ENCODE peak calls at places on chromosomes 13 and 19, in six cellular contexts. O is testis, H is A549, U is cardiac muscle cell, A is GM23248, L is breast epithelium. V is an unnamed sample. For H3K4me1, the result is how much of the 10 kb centered on the place peaks cover.

GRCh38 chr13:31964168-31964567 is 67.4 kb upstream of the FRY start:
- DNase-seq in L (no peak), U (no peak), O (no peak), A (no peak), H (no peak), V (no peak)

GRCh38 chr13:23598371-23598770 is 28.2 kb downstream of the TNFRSF19 start:
- DNase-seq in H (no peak), O (no peak), U (no peak), L (no peak), A (peak), V (no peak)

GRCh38 chr13:66765559-66765958 is 464.6 kb downstream of the PCDH9 start:
- DNase-seq in H (no peak), L (no peak), A (no peak), O (no peak), U (no peak), V (no peak)

GRCh38 chr13:80338781-80339577 is 1.9 kb downstream of the SPRY2 start:
- DNase-seq in O (peak), U (peak), A (peak), H (no peak), L (peak), V (peak)

GRCh38 chr13:67932991-67933390 is 702.9 kb upstream of the PCDH9 start:
- DNase-seq in L (no peak), O (no peak), A (no peak), U (no peak), H (no peak), V (no peak)

GRCh38 chr19:56272448-56272847 is at the start of gene EDDM13:
- DNase-seq in U (no peak), A (no peak), H (no peak), O (no peak), L (no peak), V (no peak)

GRCh38 chr13:49421391-49421790 is 22.5 kb downstream of the CAB39L start:
- DNase-seq in H (no peak), O (peak), U (peak), A (no peak), L (no peak), V (no peak)

GRCh38 chr19:12156254-12157058 is at the start of gene ZNF625:
- DNase-seq in L (peak), H (no peak), A (peak), O (peak), U (peak), V (peak)

GRCh38 chr19:16117594-16118033 is 5.9 kb downstream of the RAB8A start:
- DNase-seq in A (no peak), U (no peak), L (no peak), H (no peak), O (no peak), V (no peak)

GRCh38 chr19:36420961-36421748 is 2.7 kb upstream of the ZFP82 start:
- DNase-seq in L (no peak), O (peak), H (no peak), A (peak), U (peak), V (no peak)

GRCh38 chr13:108957369-108958012 is 328.1 kb downstream of the MYO16 start:
- DNase-seq in H (peak), U (no peak), L (no peak), O (no peak), A (peak), V (no peak)

DNA sequence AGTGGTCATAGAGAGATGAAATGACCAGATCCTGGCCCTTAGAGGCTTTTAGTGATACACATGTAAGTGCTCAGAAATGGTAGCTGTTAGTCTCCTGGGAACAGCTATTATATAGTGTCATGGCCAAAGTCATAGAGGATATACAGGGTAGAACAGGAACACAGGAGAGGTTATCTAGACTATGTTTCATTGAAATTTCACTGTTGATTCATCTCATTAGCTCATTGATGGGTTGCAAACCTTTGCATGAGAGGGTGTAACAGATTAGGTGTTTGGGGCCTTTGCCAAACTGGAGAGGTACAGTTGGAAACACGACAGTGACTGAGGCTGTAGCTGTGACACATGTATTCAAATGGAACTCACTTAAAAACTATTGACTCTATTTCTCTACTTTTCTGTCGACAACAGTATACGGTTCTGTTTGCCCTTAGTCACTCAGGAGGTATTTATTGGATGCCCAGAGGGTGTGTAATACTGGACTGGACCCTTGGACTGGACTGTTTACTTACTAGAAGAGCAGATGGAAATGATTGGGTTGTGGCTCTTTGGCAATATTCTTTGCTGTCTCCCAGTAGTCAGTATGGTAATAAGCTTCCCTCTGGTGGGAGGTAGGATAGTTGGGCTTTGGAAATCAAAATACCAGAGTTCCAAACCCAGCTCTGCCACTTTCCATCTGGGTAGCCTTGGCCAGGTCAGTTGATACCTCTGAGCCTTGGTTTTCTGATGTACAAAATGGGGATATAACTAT is 29.8 kb downstream of the ARHGAP35 start:
- DNase-seq in U (no peak), L (no peak), O (no peak), A (peak), H (peak), V (no peak)
- H3K27ac ChIP-seq in U (peak), L (peak), O (no peak), A (peak), H (peak), V (no peak)

GRCh38 chr19:13839938-13840750 is 36.8 kb upstream of the NANOS3 start:
- DNase-seq in L (peak), U (no peak), H (no peak), O (no peak), A (peak), V (peak)
- H3K4me1 ChIP-seq in L (under half), U (under half), H (half or more), O (under half), A (under half), V (half or more)

DNA sequence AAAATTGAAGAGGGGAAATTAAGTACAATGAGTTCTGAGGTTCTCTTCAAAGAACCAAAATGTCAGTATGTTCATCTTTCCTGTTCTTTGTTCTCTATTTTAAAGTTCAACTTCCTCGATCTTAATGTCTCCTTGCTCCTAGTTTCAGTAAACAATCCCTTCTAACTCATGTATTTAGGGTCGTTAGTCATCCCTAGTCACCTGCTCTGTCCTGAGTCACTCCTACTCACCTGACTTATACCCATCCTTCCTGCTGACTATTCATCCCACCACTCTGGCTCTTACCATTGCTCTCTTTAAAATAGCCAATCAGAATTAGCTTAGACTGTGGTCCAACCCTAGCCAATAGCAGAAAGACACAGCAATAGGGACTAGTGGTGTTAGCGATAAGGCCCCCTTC is 24.3 kb downstream of the ZNF90 start:
- DNase-seq in L (no peak), U (no peak), O (no peak), A (no peak), H (no peak), V (no peak)
- H3K4me3 ChIP-seq in L (no peak), U (no peak), O (no peak), A (no peak), H (no peak), V (no peak)

GRCh38 chr13:30905932-30906383 is at the start of gene MEDAG:
- DNase-seq in U (no peak), L (peak), A (peak), O (peak), H (no peak), V (peak)

GRCh38 chr13:30910676-30911075 is 4.6 kb downstream of the MEDAG start:
- DNase-seq in A (no peak), O (no peak), L (no peak), U (no peak), H (no peak), V (no peak)

GRCh38 chr13:30907167-30907761 is 1.2 kb downstream of the MEDAG start:
- DNase-seq in L (no peak), H (no peak), U (no peak), A (peak), O (peak), V (no peak)

GRCh38 chr13:30906411-30906990 is 430 bp downstream of the MEDAG start:
- DNase-seq in U (peak), L (no peak), H (no peak), O (peak), A (peak), V (no peak)

DNA sequence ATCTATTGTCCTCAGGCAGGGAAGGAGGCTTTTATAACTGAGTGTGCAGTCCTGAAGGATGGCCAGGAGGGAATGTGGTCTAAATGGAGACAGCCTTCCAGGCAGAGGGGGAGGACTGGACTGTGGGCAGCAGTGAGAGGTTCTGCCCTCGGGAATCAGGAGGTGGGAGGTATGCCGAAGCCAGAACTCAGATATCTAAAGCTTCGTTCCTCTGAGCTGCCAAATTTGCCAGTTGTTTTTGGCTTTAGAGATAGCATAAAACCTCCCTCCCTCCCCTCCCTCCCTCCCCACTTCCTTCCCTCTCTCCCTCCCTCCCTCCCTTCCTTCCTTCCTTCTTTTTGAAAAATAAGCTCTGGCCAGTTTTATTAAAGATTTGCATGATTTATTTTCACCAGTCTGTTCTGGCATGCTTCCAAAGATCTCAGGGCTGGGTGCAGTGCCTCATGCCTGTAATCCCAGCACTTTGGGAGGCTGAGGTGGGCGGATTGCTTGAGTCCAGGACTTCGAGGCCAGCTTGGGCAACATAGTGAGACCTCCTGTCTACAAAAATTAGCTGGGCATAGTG is 2.4 kb downstream of the MEDAG start:
- DNase-seq in U (no peak), L (no peak), O (peak), H (no peak), A (peak), V (no peak)
- H3K27ac ChIP-seq in U (no peak), L (peak), O (no peak), H (no peak), A (peak), V (peak)

GRCh38 chr19:54532528-54532927 is 29.9 kb downstream of the LAIR2 start:
- DNase-seq in U (no peak), O (no peak), L (no peak), A (no peak), H (no peak), V (no peak)
- H3K4me1 ChIP-seq in U (under half), O (under half), L (under half), A (under half), H (under half), V (under half)

GRCh38 chr19:50204811-50205675 is 1.6 kb downstream of the MYH14 start:
- DNase-seq in U (peak), A (no peak), H (no peak), O (peak), L (peak), V (no peak)
- H3K4me3 ChIP-seq in U (peak), A (no peak), H (no peak), O (no peak), L (no peak), V (peak)

V was measured in suprapubic skin.